ENCODE peak calls at places on chromosomes 11 and 22, in four cellular contexts. V is left ventricle myocardium inferior, U is hepatocyte, D is left lung. O is an unnamed sample. For H3K27me3, the result is how much of the 10 kb centered on the place peaks cover.

GRCh38 chr22:42939451-42939881 is 75.5 kb downstream of the PACSIN2 start:
- DNase-seq in D (no peak), U (no peak), V (no peak), O (no peak)

GRCh38 chr11:95443386-95443785 is 212.4 kb upstream of the SESN3 start:
- DNase-seq in U (no peak), D (no peak), V (no peak), O (no peak)

GRCh38 chr11:12478743-12479142 is 101.4 kb downstream of the PARVA start:
- DNase-seq in D (no peak), U (no peak), V (no peak), O (no peak)

GRCh38 chr11:115317428-115318185 is 186.6 kb downstream of the CADM1 start:
- DNase-seq in U (no peak), V (no peak), D (no peak), O (no peak)

GRCh38 chr11:124935548-124936514 is at the start of gene HEPACAM:
- DNase-seq in V (no peak), U (no peak), D (no peak), O (no peak)

GRCh38 chr11:13110929-13111812 is 102.1 kb downstream of the RASSF10 start:
- DNase-seq in D (no peak), V (peak), U (peak), O (no peak)

GRCh38 chr11:73262851-73263495 is 9.2 kb upstream of the P2RY6 start:
- DNase-seq in V (no peak), D (no peak), U (no peak), O (no peak)

GRCh38 chr11:70183483-70184176 is 19.5 kb upstream of the FADD start:
- DNase-seq in U (no peak), D (no peak), V (no peak), O (peak)

GRCh38 chr11:134939046-134939445 is 527.0 kb upstream of the B3GAT1 start:
- DNase-seq in D (no peak), V (no peak), U (no peak), O (no peak)

GRCh38 chr11:32316232-32316631 is 119.1 kb downstream of the WT1 start:
- DNase-seq in V (no peak), U (no peak), D (no peak), O (no peak)

GRCh38 chr11:75810637-75811383 is 4.2 kb upstream of the UVRAG start:
- DNase-seq in D (no peak), U (no peak), V (no peak), O (no peak)

GRCh38 chr11:84857746-84858145 is 769.4 kb downstream of the DLG2 start:
- DNase-seq in U (no peak), D (no peak), V (no peak), O (no peak)

GRCh38 chr11:108965602-108966001 is 300.7 kb downstream of the DDX10 start:
- DNase-seq in V (no peak), U (peak), D (no peak), O (no peak)

GRCh38 chr11:109371444-109372176 is 50.4 kb upstream of the C11orf87 start:
- DNase-seq in D (no peak), V (no peak), U (no peak), O (no peak)

GRCh38 chr11:86934933-86935579 is 20.1 kb downstream of the FZD4 start:
- DNase-seq in U (no peak), D (no peak), V (no peak), O (no peak)

GRCh38 chr22:48637231-48637630 is 1190.4 kb downstream of the BRD1 start:
- DNase-seq in U (no peak), V (no peak), D (no peak), O (no peak)
- H3K27ac ChIP-seq in U (no peak), V (no peak), D (no peak), O (no peak)

DNA sequence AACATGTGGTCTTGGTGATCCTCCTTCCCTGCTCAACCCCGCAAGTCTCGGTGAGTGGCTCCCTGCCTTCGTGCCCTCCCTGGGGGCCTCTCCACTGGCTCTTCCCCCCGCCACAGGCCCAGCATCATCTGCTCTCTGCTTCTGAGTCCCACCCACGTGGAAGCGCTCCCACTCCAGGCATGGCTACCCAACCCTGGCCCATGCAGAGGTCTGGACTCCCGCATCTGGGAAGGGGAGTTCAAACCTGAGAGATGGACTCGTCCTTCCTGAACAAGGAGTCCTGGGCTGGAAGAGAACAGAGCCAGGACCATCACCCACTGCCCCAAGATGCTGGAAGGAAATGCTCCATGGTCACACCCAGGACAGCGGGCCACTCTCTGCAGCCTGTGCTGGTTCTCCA is 90.8 kb downstream of the DHCR7 start:
- DNase-seq in U (no peak), D (no peak), V (no peak), O (no peak)
- TF ChIP-seq CTCF in U (no peak), D (no peak), V (no peak), O (no peak)

GRCh38 chr11:46294365-46295309 is 17.2 kb downstream of the CREB3L1 start:
- DNase-seq in U (peak), V (no peak), D (peak), O (no peak)

GRCh38 chr11:46295312-46295995 is 18.0 kb downstream of the CREB3L1 start:
- DNase-seq in U (peak), V (peak), D (peak), O (peak)

GRCh38 chr11:46296520-46297448 is 19.3 kb downstream of the CREB3L1 start:
- DNase-seq in D (peak), U (peak), V (peak), O (no peak)

GRCh38 chr11:46293616-46294015 is 16.2 kb downstream of the CREB3L1 start:
- DNase-seq in U (peak), D (no peak), V (no peak), O (no peak)

GRCh38 chr11:46295996-46296519 is 18.6 kb downstream of the CREB3L1 start:
- DNase-seq in D (no peak), U (no peak), V (no peak), O (no peak)
- H3K27me3 ChIP-seq in D (under half), U (under half), V (under half), O (under half)

DNA sequence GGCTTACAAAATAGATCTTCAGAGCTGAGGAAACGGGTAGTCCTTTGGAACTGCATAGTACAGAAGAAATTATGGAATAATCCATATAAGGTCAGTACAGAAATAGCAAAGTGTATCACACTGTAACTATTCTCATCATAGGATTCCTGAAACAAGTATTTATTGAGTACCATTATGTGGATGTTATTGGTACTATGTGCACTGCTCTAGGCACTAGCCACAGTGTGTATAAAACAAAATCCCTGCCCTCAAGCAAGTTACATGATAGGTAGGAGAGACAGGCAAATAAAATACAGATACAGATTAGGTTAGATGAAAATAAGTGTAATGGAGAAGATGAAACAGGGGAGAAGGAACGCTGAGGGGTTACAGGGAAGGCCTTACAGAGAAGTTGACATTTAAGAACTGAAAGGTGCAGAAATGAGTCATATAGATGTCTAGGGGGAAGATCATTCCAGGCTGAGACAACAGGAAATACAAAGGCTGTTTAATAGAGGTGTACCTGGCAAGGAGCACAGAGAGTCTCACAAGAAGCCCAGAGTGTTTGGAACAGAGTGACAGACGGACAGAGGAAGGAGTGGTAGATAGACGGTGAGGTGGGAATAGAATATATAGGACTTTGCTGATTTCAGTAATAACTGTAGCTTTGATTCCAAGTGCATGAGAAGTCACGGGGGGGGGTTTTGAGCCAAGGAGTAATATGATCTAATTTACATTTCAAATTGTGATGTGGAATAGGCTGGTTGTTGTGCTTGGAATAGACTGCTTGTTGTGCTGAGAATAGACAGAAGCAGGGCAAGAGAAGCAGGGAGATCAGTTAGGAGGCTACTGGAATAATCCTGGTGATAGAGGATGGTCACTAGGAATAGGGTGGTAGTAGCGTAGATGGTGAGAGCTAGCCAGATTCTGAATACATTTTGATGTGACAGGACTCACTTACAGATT is 13.7 kb downstream of the RNF141 start:
- DNase-seq in U (no peak), V (no peak), D (no peak), O (no peak)
- H3K27ac ChIP-seq in U (peak), V (no peak), D (no peak), O (peak)

GRCh38 chr11:3824714-3825472 is 15.9 kb downstream of the RHOG start:
- DNase-seq in U (peak), D (peak), V (peak), O (peak)
- TF ChIP-seq CTCF in U (peak), D (peak), V (peak), O (peak)

GRCh38 chr11:92227954-92228935 is 3.6 kb downstream of the FAT3 start:
- DNase-seq in U (no peak), D (no peak), V (no peak), O (peak)
- H3K27me3 ChIP-seq in U (half or more), D (half or more), V (half or more), O (under half)

O was measured in tibial artery.